ENCODE peak calls at places on chromosome 17, in four cellular contexts. N, I, B and Q are unnamed samples.

GRCh38 chr17:8275421-8276290 is 12.8 kb upstream of the RANGRF start:
- DNase-seq in N (no peak), I (no peak), B (no peak), Q (no peak)

GRCh38 chr17:30332057-30332542 is 1.8 kb downstream of the TMIGD1 start:
- DNase-seq in N (no peak), I (no peak), B (no peak), Q (no peak)

GRCh38 chr17:77882481-77883212 is 75.9 kb upstream of the TNRC6C start:
- DNase-seq in I (peak; percentile 37), B (peak; percentile 65), N (no peak), Q (no peak)

GRCh38 chr17:49342575-49342936 is 19.5 kb downstream of the ZNF652 start:
- DNase-seq in I (no peak), N (no peak), B (no peak), Q (no peak)

GRCh38 chr17:79156463-79157095 is 82.0 kb downstream of the ENGASE start:
- DNase-seq in B (no peak), I (no peak), N (no peak), Q (no peak)

GRCh38 chr17:44601574-44602372 is 44.5 kb downstream of the FZD2 start:
- DNase-seq in N (no peak), B (peak; percentile 67), I (no peak), Q (peak; percentile 42)

GRCh38 chr17:59149841-59150511 is 5.0 kb downstream of the SKA2 start:
- DNase-seq in N (no peak), I (no peak), B (no peak), Q (no peak)

GRCh38 chr17:45776896-45777295 is 7.2 kb upstream of the CRHR1 start:
- DNase-seq in N (no peak), B (no peak), I (no peak), Q (no peak)

GRCh38 chr17:57572600-57572999 is 172.5 kb downstream of the CCDC182 start:
- DNase-seq in N (no peak), B (no peak), I (no peak), Q (no peak)

GRCh38 chr17:70184770-70185169 is 15.4 kb downstream of the KCNJ2 start:
- DNase-seq in N (no peak), B (no peak), I (no peak), Q (no peak)

GRCh38 chr17:78120971-78121800 is 7.4 kb downstream of the TMC6 start:
- DNase-seq in I (no peak), N (no peak), B (no peak), Q (no peak)

GRCh38 chr17:78241277-78242023 is 10.0 kb downstream of the TMEM235 start:
- DNase-seq in N (peak; percentile 30), I (peak; percentile 77), B (no peak), Q (no peak)

GRCh38 chr17:73902416-73903181 is 258.4 kb upstream of the SDK2 start:
- DNase-seq in B (no peak), I (no peak), N (no peak), Q (peak; percentile 53)

GRCh38 chr17:7019406-7019805 is 3.4 kb upstream of the BCL6B start:
- DNase-seq in I (no peak), B (no peak), N (no peak), Q (no peak)

GRCh38 chr17:65463242-65463641 is 98.2 kb downstream of the AXIN2 start:
- DNase-seq in B (peak; percentile 86), N (no peak), I (no peak), Q (no peak)

GRCh38 chr17:37339321-37339720 is 36.5 kb upstream of the C17orf78 start:
- DNase-seq in I (no peak), N (no peak), B (no peak), Q (no peak)

GRCh38 chr17:14123579-14124278 is 54.4 kb downstream of the COX10 start:
- DNase-seq in B (no peak), I (no peak), N (no peak), Q (peak; percentile 51)

GRCh38 chr17:39699818-39700147 is at the start of gene ERBB2:
- DNase-seq in N (no peak), I (no peak), B (peak; percentile 79), Q (no peak)

GRCh38 chr17:44176257-44176656 is 5.8 kb downstream of the ASB16 start:
- DNase-seq in B (no peak), N (no peak), I (no peak), Q (no peak)

GRCh38 chr17:6712058-6712853 is 913 bp downstream of the SLC13A5 start:
- DNase-seq in I (no peak), B (no peak), N (no peak), Q (no peak)